ENCODE peak calls at places on chromosomes 13 and 19, in six cellular contexts. V, X, U, C, G and M are unnamed samples.

GRCh38 chr13:43725460-43725859 is 61.3 kb downstream of the ENOX1 start:
- DNase-seq in V (no peak), X (no peak), U (no peak), C (no peak), G (no peak), M (no peak)

GRCh38 chr19:5052515-5052914 is 83.6 kb downstream of the KDM4B start:
- DNase-seq in V (no peak), X (no peak), U (no peak), C (no peak), G (no peak), M (no peak)

GRCh38 chr13:44402902-44403719 is 29.5 kb downstream of the SERP2 start:
- DNase-seq in V (no peak), X (no peak), U (no peak), C (peak), G (no peak), M (no peak)

GRCh38 chr19:10424011-10424637 is 3.8 kb downstream of the PDE4A start:
- DNase-seq in V (peak), X (peak), U (peak), C (no peak), G (peak), M (peak)

GRCh38 chr13:43132911-43133310 is 109.5 kb downstream of the DNAJC15 start:
- DNase-seq in V (no peak), X (no peak), U (no peak), C (no peak), G (no peak), M (no peak)

GRCh38 chr19:15373644-15374043 is 5.9 kb downstream of the AKAP8 start:
- DNase-seq in V (no peak), X (no peak), U (no peak), C (no peak), G (no peak), M (no peak)

GRCh38 chr19:980133-980998 is 3.8 kb upstream of the WDR18 start:
- DNase-seq in V (no peak), X (peak), U (no peak), C (no peak), G (no peak), M (no peak)

GRCh38 chr13:57375876-57376275 is 208.9 kb downstream of the PRR20E start:
- DNase-seq in V (no peak), X (no peak), U (no peak), C (no peak), G (no peak), M (no peak)

GRCh38 chr19:19110410-19111137 is 27.7 kb downstream of the TMEM161A start:
- DNase-seq in V (no peak), X (peak), U (peak), C (no peak), G (no peak), M (no peak)

GRCh38 chr13:98468352-98468751 is 108.6 kb downstream of the STK24 start:
- DNase-seq in V (no peak), X (no peak), U (no peak), C (no peak), G (no peak), M (no peak)

GRCh38 chr13:114063545-114064515 is 68.6 kb downstream of the RASA3 start:
- DNase-seq in V (peak), X (peak), U (no peak), C (no peak), G (no peak), M (no peak)

GRCh38 chr13:48624858-48625257 is 28.9 kb upstream of the CYSLTR2 start:
- DNase-seq in V (no peak), X (peak), U (no peak), C (no peak), G (no peak), M (no peak)

GRCh38 chr19:45499196-45500180 is 1.2 kb downstream of the PPM1N start:
- DNase-seq in V (no peak), X (peak), U (no peak), C (peak), G (peak), M (peak)

GRCh38 chr13:84651288-84651687 is 769.0 kb upstream of the SLITRK1 start:
- DNase-seq in V (peak), X (peak), U (no peak), C (no peak), G (no peak), M (no peak)